ENCODE peak calls at places on chromosome 12, in nine cellular contexts. One of them, this sample, is unnamed.

GRCh38 chr12:65593206-65593833 is 231.0 kb upstream of the HMGA2 start:
- DNase-seq in AG09309: peak
- DNase-seq in cardiac fibroblast: no peak
- DNase-seq in AG04449: no peak
- DNase-seq in NB4: no peak
- DNase-seq in esophagus squamous epithelium: no peak
- DNase-seq in mammary epithelial cell: no peak
- DNase-seq in AG04450: no peak
- DNase-seq in OCI-LY7: no peak
- DNase-seq in this sample: no peak

GRCh38 chr12:26642361-26642760 is 190.6 kb downstream of the ITPR2 start:
- DNase-seq in AG09309: no peak
- DNase-seq in cardiac fibroblast: no peak
- DNase-seq in AG04449: no peak
- DNase-seq in NB4: no peak
- DNase-seq in esophagus squamous epithelium: no peak
- DNase-seq in mammary epithelial cell: no peak
- DNase-seq in AG04450: no peak
- DNase-seq in OCI-LY7: no peak
- DNase-seq in this sample: no peak

GRCh38 chr12:43004908-43005307 is 415.4 kb upstream of the PRICKLE1 start:
- DNase-seq in AG09309: no peak
- DNase-seq in cardiac fibroblast: no peak
- DNase-seq in AG04449: no peak
- DNase-seq in NB4: no peak
- DNase-seq in esophagus squamous epithelium: no peak
- DNase-seq in mammary epithelial cell: no peak
- DNase-seq in AG04450: no peak
- DNase-seq in OCI-LY7: no peak
- DNase-seq in this sample: no peak

GRCh38 chr12:49748800-49749199 is 7.4 kb downstream of the TMBIM6 start:
- DNase-seq in AG09309: no peak
- DNase-seq in cardiac fibroblast: no peak
- DNase-seq in AG04449: no peak
- DNase-seq in NB4: no peak
- DNase-seq in esophagus squamous epithelium: no peak
- DNase-seq in mammary epithelial cell: no peak
- DNase-seq in AG04450: no peak
- DNase-seq in OCI-LY7: no peak
- DNase-seq in this sample: no peak

GRCh38 chr12:45416161-45416560 is 200.3 kb downstream of the ANO6 start:
- DNase-seq in AG09309: peak
- DNase-seq in cardiac fibroblast: peak
- DNase-seq in AG04449: no peak
- DNase-seq in NB4: no peak
- DNase-seq in esophagus squamous epithelium: no peak
- DNase-seq in mammary epithelial cell: no peak
- DNase-seq in AG04450: no peak
- DNase-seq in OCI-LY7: no peak
- DNase-seq in this sample: no peak

GRCh38 chr12:71546322-71546861 is 106.8 kb downstream of the LGR5 start:
- DNase-seq in AG09309: no peak
- DNase-seq in cardiac fibroblast: peak
- DNase-seq in AG04449: no peak
- DNase-seq in NB4: no peak
- DNase-seq in esophagus squamous epithelium: no peak
- DNase-seq in mammary epithelial cell: no peak
- DNase-seq in AG04450: no peak
- DNase-seq in OCI-LY7: no peak
- DNase-seq in this sample: no peak

GRCh38 chr12:70571029-70571428 is 66.2 kb downstream of the PTPRB start:
- DNase-seq in AG09309: no peak
- DNase-seq in cardiac fibroblast: no peak
- DNase-seq in AG04449: no peak
- DNase-seq in NB4: no peak
- DNase-seq in esophagus squamous epithelium: no peak
- DNase-seq in mammary epithelial cell: no peak
- DNase-seq in AG04450: no peak
- DNase-seq in OCI-LY7: no peak
- DNase-seq in this sample: no peak

GRCh38 chr12:89212339-89212771 is 139.9 kb downstream of the DUSP6 start:
- DNase-seq in AG09309: no peak
- DNase-seq in cardiac fibroblast: peak
- DNase-seq in AG04449: no peak
- DNase-seq in NB4: peak
- DNase-seq in esophagus squamous epithelium: no peak
- DNase-seq in mammary epithelial cell: no peak
- DNase-seq in AG04450: no peak
- DNase-seq in OCI-LY7: no peak
- DNase-seq in this sample: no peak

GRCh38 chr12:4169959-4170358 is 103.6 kb upstream of the CCND2 start:
- DNase-seq in AG09309: no peak
- DNase-seq in cardiac fibroblast: no peak
- DNase-seq in AG04449: no peak
- DNase-seq in NB4: no peak
- DNase-seq in esophagus squamous epithelium: no peak
- DNase-seq in mammary epithelial cell: no peak
- DNase-seq in AG04450: no peak
- DNase-seq in OCI-LY7: no peak
- DNase-seq in this sample: no peak

GRCh38 chr12:60196366-60196765 is 600.5 kb downstream of the SLC16A7 start:
- DNase-seq in AG09309: no peak
- DNase-seq in cardiac fibroblast: no peak
- DNase-seq in AG04449: no peak
- DNase-seq in NB4: no peak
- DNase-seq in esophagus squamous epithelium: no peak
- DNase-seq in mammary epithelial cell: no peak
- DNase-seq in AG04450: no peak
- DNase-seq in OCI-LY7: no peak
- DNase-seq in this sample: no peak

GRCh38 chr12:4556730-4557519 is 5.1 kb upstream of the DYRK4 start:
- DNase-seq in AG09309: no peak
- DNase-seq in cardiac fibroblast: no peak
- DNase-seq in AG04449: no peak
- DNase-seq in NB4: no peak
- DNase-seq in esophagus squamous epithelium: no peak
- DNase-seq in mammary epithelial cell: no peak
- DNase-seq in AG04450: no peak
- DNase-seq in OCI-LY7: no peak
- DNase-seq in this sample: no peak

GRCh38 chr12:43815416-43815815 is 9.3 kb upstream of the TWF1 start:
- DNase-seq in AG09309: no peak
- DNase-seq in cardiac fibroblast: no peak
- DNase-seq in AG04449: no peak
- DNase-seq in NB4: no peak
- DNase-seq in esophagus squamous epithelium: no peak
- DNase-seq in mammary epithelial cell: no peak
- DNase-seq in AG04450: no peak
- DNase-seq in OCI-LY7: no peak
- DNase-seq in this sample: no peak

GRCh38 chr12:13668880-13669279 is 312.5 kb downstream of the GRIN2B start:
- DNase-seq in AG09309: no peak
- DNase-seq in cardiac fibroblast: no peak
- DNase-seq in AG04449: no peak
- DNase-seq in NB4: no peak
- DNase-seq in esophagus squamous epithelium: no peak
- DNase-seq in mammary epithelial cell: no peak
- DNase-seq in AG04450: no peak
- DNase-seq in OCI-LY7: no peak
- DNase-seq in this sample: no peak

GRCh38 chr12:90682398-90682797 is 272.6 kb downstream of the CCER1 start:
- DNase-seq in AG09309: peak
- DNase-seq in cardiac fibroblast: peak
- DNase-seq in AG04449: peak
- DNase-seq in NB4: no peak
- DNase-seq in esophagus squamous epithelium: no peak
- DNase-seq in mammary epithelial cell: peak
- DNase-seq in AG04450: peak
- DNase-seq in OCI-LY7: no peak
- DNase-seq in this sample: no peak

GRCh38 chr12:34405286-34406227 is 383.3 kb downstream of the ALG10 start:
- DNase-seq in AG09309: no peak
- DNase-seq in cardiac fibroblast: no peak
- DNase-seq in AG04449: no peak
- DNase-seq in NB4: no peak
- DNase-seq in esophagus squamous epithelium: no peak
- DNase-seq in mammary epithelial cell: no peak
- DNase-seq in AG04450: no peak
- DNase-seq in OCI-LY7: no peak
- DNase-seq in this sample: no peak

GRCh38 chr12:124680863-124681778 is 113.7 kb upstream of the NCOR2 start:
- DNase-seq in AG09309: peak
- DNase-seq in cardiac fibroblast: peak
- DNase-seq in AG04449: no peak
- DNase-seq in NB4: peak
- DNase-seq in esophagus squamous epithelium: no peak
- DNase-seq in mammary epithelial cell: peak
- DNase-seq in AG04450: no peak
- DNase-seq in OCI-LY7: peak
- DNase-seq in this sample: peak

GRCh38 chr12:96327889-96328288 is 72.3 kb downstream of the CDK17 start:
- DNase-seq in AG09309: no peak
- DNase-seq in cardiac fibroblast: no peak
- DNase-seq in AG04449: no peak
- DNase-seq in NB4: no peak
- DNase-seq in esophagus squamous epithelium: no peak
- DNase-seq in mammary epithelial cell: no peak
- DNase-seq in AG04450: no peak
- DNase-seq in OCI-LY7: peak
- DNase-seq in this sample: no peak
- TF ChIP-seq CTCF in AG09309: no peak
- TF ChIP-seq CTCF in cardiac fibroblast: no peak
- TF ChIP-seq CTCF in AG04449: no peak
- TF ChIP-seq CTCF in NB4: no peak
- TF ChIP-seq CTCF in esophagus squamous epithelium: no peak
- TF ChIP-seq CTCF in mammary epithelial cell: no peak
- TF ChIP-seq CTCF in AG04450: no peak
- TF ChIP-seq CTCF in OCI-LY7: peak
- TF ChIP-seq CTCF in this sample: no peak

DNA sequence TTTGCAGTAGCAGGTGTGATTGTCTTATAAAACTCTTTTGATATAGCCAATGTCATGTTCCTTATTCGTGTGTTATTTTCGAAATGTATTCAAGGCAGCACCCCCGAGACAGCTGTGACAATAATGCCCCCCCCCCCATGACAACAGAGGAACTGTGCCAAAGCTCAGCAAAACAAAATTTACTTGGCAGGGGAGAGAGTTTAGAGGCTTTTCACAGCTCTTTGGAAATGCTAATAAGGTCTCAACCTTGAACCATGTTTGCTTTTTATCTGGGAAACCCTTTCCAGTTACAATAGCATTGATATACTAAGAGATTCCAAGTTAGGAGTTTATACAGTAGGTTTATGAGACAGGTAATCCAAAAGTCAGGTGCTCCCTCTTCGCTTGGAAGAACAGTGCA is 56.4 kb upstream of the USP44 start:
- DNase-seq in AG09309: no peak
- DNase-seq in cardiac fibroblast: no peak
- DNase-seq in AG04449: no peak
- DNase-seq in NB4: no peak
- DNase-seq in esophagus squamous epithelium: no peak
- DNase-seq in mammary epithelial cell: no peak
- DNase-seq in AG04450: no peak
- DNase-seq in OCI-LY7: no peak
- DNase-seq in this sample: no peak
- H3K4me3 ChIP-seq in AG09309: no peak
- H3K4me3 ChIP-seq in cardiac fibroblast: no peak
- H3K4me3 ChIP-seq in AG04449: no peak
- H3K4me3 ChIP-seq in NB4: no peak
- H3K4me3 ChIP-seq in esophagus squamous epithelium: no peak
- H3K4me3 ChIP-seq in mammary epithelial cell: no peak
- H3K4me3 ChIP-seq in AG04450: no peak
- H3K4me3 ChIP-seq in OCI-LY7: no peak
- H3K4me3 ChIP-seq in this sample: no peak

GRCh38 chr12:1993871-1994371 is 10.3 kb downstream of the DCP1B start:
- DNase-seq in AG09309: peak
- DNase-seq in cardiac fibroblast: peak
- DNase-seq in AG04449: peak
- DNase-seq in NB4: peak
- DNase-seq in esophagus squamous epithelium: no peak
- DNase-seq in mammary epithelial cell: no peak
- DNase-seq in AG04450: peak
- DNase-seq in OCI-LY7: no peak
- DNase-seq in this sample: no peak
- TF ChIP-seq CTCF in AG09309: no peak
- TF ChIP-seq CTCF in cardiac fibroblast: no peak
- TF ChIP-seq CTCF in AG04449: no peak
- TF ChIP-seq CTCF in NB4: no peak
- TF ChIP-seq CTCF in esophagus squamous epithelium: no peak
- TF ChIP-seq CTCF in mammary epithelial cell: no peak
- TF ChIP-seq CTCF in AG04450: no peak
- TF ChIP-seq CTCF in OCI-LY7: no peak
- TF ChIP-seq CTCF in this sample: no peak

GRCh38 chr12:52628841-52629240 is 10.5 kb upstream of the KRT73 start:
- DNase-seq in AG09309: no peak
- DNase-seq in cardiac fibroblast: no peak
- DNase-seq in AG04449: no peak
- DNase-seq in NB4: no peak
- DNase-seq in esophagus squamous epithelium: no peak
- DNase-seq in mammary epithelial cell: no peak
- DNase-seq in AG04450: no peak
- DNase-seq in OCI-LY7: no peak
- DNase-seq in this sample: no peak

GRCh38 chr12:52629251-52630103 is 11.1 kb upstream of the KRT73 start:
- DNase-seq in AG09309: no peak
- DNase-seq in cardiac fibroblast: no peak
- DNase-seq in AG04449: no peak
- DNase-seq in NB4: no peak
- DNase-seq in esophagus squamous epithelium: no peak
- DNase-seq in mammary epithelial cell: no peak
- DNase-seq in AG04450: no peak
- DNase-seq in OCI-LY7: no peak
- DNase-seq in this sample: no peak

GRCh38 chr12:52631264-52631663 is 12.9 kb upstream of the KRT73 start:
- DNase-seq in AG09309: no peak
- DNase-seq in cardiac fibroblast: no peak
- DNase-seq in AG04449: no peak
- DNase-seq in NB4: no peak
- DNase-seq in esophagus squamous epithelium: no peak
- DNase-seq in mammary epithelial cell: no peak
- DNase-seq in AG04450: no peak
- DNase-seq in OCI-LY7: no peak
- DNase-seq in this sample: no peak

GRCh38 chr12:52630609-52631200 is 12.3 kb upstream of the KRT73 start:
- DNase-seq in AG09309: no peak
- DNase-seq in cardiac fibroblast: peak
- DNase-seq in AG04449: no peak
- DNase-seq in NB4: no peak
- DNase-seq in esophagus squamous epithelium: no peak
- DNase-seq in mammary epithelial cell: no peak
- DNase-seq in AG04450: no peak
- DNase-seq in OCI-LY7: no peak
- DNase-seq in this sample: no peak

DNA sequence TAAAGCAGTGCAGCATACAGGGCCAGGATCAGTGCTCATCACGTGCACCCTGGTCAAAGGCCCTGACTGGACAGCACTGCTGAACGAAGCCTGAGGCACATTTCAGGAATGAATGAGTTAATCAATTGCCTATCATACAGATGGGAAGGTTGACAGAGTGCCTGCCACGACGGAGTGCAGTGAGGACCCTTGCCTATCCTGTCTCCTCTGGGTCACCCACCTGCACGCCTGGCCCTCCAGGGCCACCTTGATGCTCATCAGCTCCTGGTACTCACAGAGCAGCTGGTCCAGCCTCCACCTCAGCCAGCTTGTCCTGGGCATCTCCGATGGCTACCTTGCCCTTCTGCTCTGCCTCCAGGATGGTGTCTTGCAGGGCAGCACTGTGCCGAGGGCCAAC is 11.7 kb upstream of the KRT73 start:
- DNase-seq in AG09309: no peak
- DNase-seq in cardiac fibroblast: no peak
- DNase-seq in AG04449: no peak
- DNase-seq in NB4: no peak
- DNase-seq in esophagus squamous epithelium: no peak
- DNase-seq in mammary epithelial cell: no peak
- DNase-seq in AG04450: no peak
- DNase-seq in OCI-LY7: no peak
- DNase-seq in this sample: no peak
- H3K4me3 ChIP-seq in AG09309: no peak
- H3K4me3 ChIP-seq in cardiac fibroblast: no peak
- H3K4me3 ChIP-seq in AG04449: no peak
- H3K4me3 ChIP-seq in NB4: no peak
- H3K4me3 ChIP-seq in esophagus squamous epithelium: no peak
- H3K4me3 ChIP-seq in mammary epithelial cell: no peak
- H3K4me3 ChIP-seq in AG04450: no peak
- H3K4me3 ChIP-seq in OCI-LY7: no peak
- H3K4me3 ChIP-seq in this sample: no peak